ENCODE peak calls at places on chromosomes 5 and 9, in ten cellular contexts. V is NCI-H2081, Z is H7, H is heart left ventricle, K is RWPE2, P is pancreas, L is fibroblast of mammary gland, O is endothelial cell of umbilical vein, W is stomach, S is HTR-8/SVneo. A is an unnamed sample.

GRCh38 chr9:88537743-88538055 is 2.7 kb downstream of the NXNL2 start:
- DNase-seq in W (peak), O (no peak), P (no peak), V (no peak), H (peak), Z (no peak), S (peak), L (peak), K (no peak), A (no peak)

GRCh38 chr5:57738787-57739186 is 256.2 kb upstream of the ACTBL2 start:
- DNase-seq in P (no peak), V (no peak), L (no peak), W (no peak), H (no peak), S (no peak), K (no peak), O (no peak), Z (no peak), A (no peak)

GRCh38 chr5:115463985-115464384 is 80.6 kb downstream of the FEM1C start:
- DNase-seq in W (no peak), S (no peak), O (no peak), P (no peak), Z (no peak), K (no peak), L (no peak), V (no peak), H (no peak), A (no peak)

GRCh38 chr9:132214027-132214622 is 52.3 kb downstream of the NTNG2 start:
- DNase-seq in V (peak), P (peak), O (peak), H (peak), W (peak), Z (peak), S (peak), K (no peak), L (peak), A (peak)

GRCh38 chr5:132464155-132464939 is 26.2 kb downstream of the IRF1 start:
- DNase-seq in L (no peak), O (peak), Z (peak), H (no peak), V (no peak), W (no peak), P (no peak), K (peak), S (no peak), A (no peak)

GRCh38 chr5:51810592-51810991 is 427.3 kb downstream of the ISL1 start:
- DNase-seq in O (peak), S (no peak), Z (no peak), P (no peak), K (peak), H (no peak), V (no peak), L (no peak), W (no peak), A (no peak)

GRCh38 chr9:134707031-134707680 is 65.6 kb downstream of the COL5A1 start:
- DNase-seq in H (peak), P (peak), L (peak), K (no peak), S (peak), O (peak), V (no peak), W (peak), Z (no peak), A (peak)

GRCh38 chr5:169788168-169788567 is 151.1 kb downstream of the DOCK2 start:
- DNase-seq in Z (no peak), W (no peak), O (no peak), P (no peak), S (peak), L (no peak), H (no peak), V (no peak), K (no peak), A (no peak)

GRCh38 chr9:108439967-108440366 is 415.8 kb downstream of the ACTL7B start:
- DNase-seq in H (no peak), Z (no peak), L (peak), O (peak), W (no peak), S (no peak), V (no peak), K (no peak), P (no peak), A (no peak)

GRCh38 chr5:181235323-181235688 is 8.4 kb downstream of the RACK1 start:
- DNase-seq in L (no peak), H (no peak), V (no peak), K (no peak), W (no peak), P (no peak), S (no peak), O (no peak), Z (peak), A (no peak)

GRCh38 chr9:134621558-134622110 is 20.0 kb upstream of the COL5A1 start:
- DNase-seq in O (no peak), H (no peak), K (peak), Z (no peak), P (no peak), W (no peak), L (no peak), V (no peak), S (no peak), A (no peak)

GRCh38 chr5:151926186-151926585 is 1.5 kb upstream of the GLRA1 start:
- DNase-seq in Z (no peak), V (no peak), O (no peak), W (no peak), K (no peak), P (no peak), S (no peak), L (no peak), H (no peak), A (no peak)

GRCh38 chr9:16417101-16417500 is 453.4 kb downstream of the BNC2 start:
- DNase-seq in O (peak), P (no peak), Z (no peak), K (no peak), L (peak), W (no peak), S (no peak), H (no peak), V (peak), A (peak)

GRCh38 chr5:24163091-24163490 is 481.7 kb downstream of the CDH10 start:
- DNase-seq in O (no peak), P (no peak), H (no peak), Z (no peak), K (no peak), S (peak), V (no peak), L (peak), W (no peak), A (no peak)

GRCh38 chr9:27392451-27392850 is 95.5 kb upstream of the EQTN start:
- DNase-seq in O (no peak), V (no peak), W (no peak), L (no peak), H (no peak), S (no peak), K (no peak), Z (no peak), P (no peak), A (no peak)

GRCh38 chr9:33139421-33140228 is 27.5 kb downstream of the B4GALT1 start:
- DNase-seq in K (no peak), V (no peak), P (peak), O (no peak), Z (peak), W (peak), L (peak), H (peak), S (no peak), A (no peak)

GRCh38 chr5:92504346-92504745 is 1076.7 kb downstream of the NR2F1-AS1 start:
- DNase-seq in Z (no peak), H (no peak), V (no peak), K (no peak), P (no peak), W (no peak), O (peak), S (no peak), L (no peak), A (no peak)

GRCh38 chr9:36671561-36671960 is 98.9 kb downstream of the MELK start:
- DNase-seq in W (no peak), K (no peak), Z (no peak), O (no peak), P (no peak), H (no peak), S (no peak), L (no peak), V (no peak), A (no peak)

GRCh38 chr5:172175263-172175719 is 12.7 kb downstream of the STK10 start:
- DNase-seq in P (peak), W (peak), S (no peak), L (no peak), H (peak), K (no peak), O (no peak), V (no peak), Z (peak), A (no peak)

GRCh38 chr9:79107911-79108676 is 463.7 kb upstream of the TLE4 start:
- DNase-seq in V (no peak), O (no peak), K (no peak), Z (no peak), H (no peak), W (no peak), L (peak), S (no peak), P (no peak), A (no peak)

GRCh38 chr9:115694991-115695390 is 458.6 kb upstream of the PAPPA start:
- DNase-seq in O (no peak), P (no peak), S (no peak), W (no peak), H (no peak), L (peak), Z (no peak), K (no peak), V (no peak), A (no peak)

GRCh38 chr5:124906339-124907097 is 160.1 kb upstream of the ZNF608 start:
- DNase-seq in S (no peak), L (peak), H (peak), V (peak), W (peak), P (peak), Z (peak), K (no peak), O (peak), A (peak)

GRCh38 chr5:4700886-4701285 is 439.2 kb upstream of the ADAMTS16 start:
- DNase-seq in Z (no peak), H (no peak), W (no peak), O (no peak), K (no peak), P (no peak), S (no peak), V (no peak), L (no peak), A (no peak)

GRCh38 chr9:136719212-136719880 is 7.0 kb downstream of the DIPK1B start:
- DNase-seq in K (no peak), S (no peak), Z (no peak), H (peak), V (no peak), L (no peak), O (peak), W (no peak), P (no peak), A (no peak)

GRCh38 chr9:34627716-34628655 is 880 bp downstream of the ARID3C start:
- DNase-seq in W (no peak), K (no peak), P (no peak), O (no peak), V (no peak), H (no peak), Z (no peak), S (no peak), L (no peak), A (no peak)

GRCh38 chr5:159768243-159768642 is 148.0 kb upstream of the ADRA1B start:
- DNase-seq in P (no peak), W (no peak), V (no peak), L (no peak), Z (peak), O (no peak), K (no peak), H (no peak), S (no peak), A (no peak)

GRCh38 chr5:124746252-124746915 is at the start of gene ZNF608:
- DNase-seq in L (peak), P (peak), W (no peak), O (peak), K (no peak), V (peak), Z (peak), S (no peak), H (no peak), A (no peak)

GRCh38 chr5:136052692-136053335 is 24.0 kb downstream of the TGFBI start:
- DNase-seq in O (no peak), W (no peak), V (no peak), Z (no peak), S (no peak), L (no peak), P (no peak), H (no peak), K (no peak), A (no peak)

GRCh38 chr5:156942064-156942463 is 21.0 kb downstream of the TIMD4 start:
- DNase-seq in V (no peak), P (no peak), S (no peak), W (no peak), O (no peak), Z (peak), L (no peak), H (no peak), K (no peak), A (no peak)

GRCh38 chr5:37859805-37860204 is 20.0 kb upstream of the GDNF start:
- DNase-seq in S (no peak), L (no peak), O (no peak), K (no peak), H (no peak), W (no peak), Z (no peak), V (no peak), P (no peak), A (no peak)

GRCh38 chr9:3526903-3527652 is 1.3 kb upstream of the RFX3 start:
- DNase-seq in K (no peak), P (peak), W (no peak), O (peak), V (peak), S (no peak), L (peak), Z (no peak), H (no peak), A (peak)

GRCh38 chr5:10586008-10586407 is 22.1 kb downstream of the ANKRD33B start:
- DNase-seq in L (no peak), W (no peak), S (no peak), K (no peak), V (no peak), Z (no peak), H (no peak), O (no peak), P (no peak), A (no peak)

GRCh38 chr5:168086104-168086610 is 205.3 kb upstream of the WWC1 start:
- DNase-seq in L (no peak), P (no peak), S (peak), O (no peak), W (no peak), K (no peak), V (peak), H (no peak), Z (peak), A (peak)

GRCh38 chr9:68970150-68970549 is 43.8 kb downstream of the PRKACG start:
- DNase-seq in W (no peak), L (no peak), S (no peak), H (no peak), O (no peak), K (no peak), Z (no peak), P (no peak), V (peak), A (peak)

GRCh38 chr9:21265421-21266189 is 25.8 kb upstream of the IFNA14 start:
- DNase-seq in V (no peak), P (no peak), W (no peak), H (no peak), Z (no peak), L (no peak), K (no peak), O (no peak), S (no peak), A (no peak)

GRCh38 chr5:83559141-83559785 is 87.7 kb downstream of the VCAN start:
- DNase-seq in H (no peak), W (no peak), L (no peak), O (no peak), Z (no peak), S (no peak), V (no peak), K (no peak), P (no peak), A (no peak)

GRCh38 chr5:149799119-149799623 is 69.1 kb downstream of the PPARGC1B start:
- DNase-seq in H (peak), S (peak), L (peak), V (no peak), Z (no peak), P (no peak), O (peak), W (peak), K (no peak), A (no peak)